ENCODE peak calls at places on chromosomes 12 and 14, in seven cellular contexts. I is esophagus squamous epithelium, V is IMR-90, X is HCT116, U is brain microvascular endothelial cell, W is RWPE1, A is vagina. L is an unnamed sample.

GRCh38 chr12:26939192-26939832 is 1.0 kb downstream of the FGFR1OP2 start:
- DNase-seq in W (no peak), A (no peak), I (no peak), X (no peak), V (peak), U (no peak), L (no peak)

GRCh38 chr12:26473291-26473690 is 277.9 kb downstream of the SSPN start:
- DNase-seq in V (peak), I (no peak), W (no peak), A (no peak), X (no peak), U (no peak), L (peak)

GRCh38 chr12:100216337-100216736 is 15.7 kb downstream of the ACTR6 start:
- DNase-seq in W (no peak), I (no peak), V (no peak), X (no peak), A (no peak), U (no peak), L (no peak)

GRCh38 chr12:46556820-46557524 is 184.4 kb upstream of the SLC38A2 start:
- DNase-seq in U (peak), I (no peak), A (no peak), V (peak), W (peak), X (peak), L (peak)

GRCh38 chr12:116916714-116917114 is 6.0 kb downstream of the FBXW8 start:
- DNase-seq in I (no peak), X (peak), U (peak), V (peak), A (no peak), W (peak), L (peak)

GRCh38 chr12:89236237-89236636 is 116.1 kb downstream of the DUSP6 start:
- DNase-seq in I (no peak), X (no peak), W (no peak), V (peak), U (no peak), A (no peak), L (peak)

GRCh38 chr14:54676822-54677708 is 110.1 kb downstream of the SAMD4A start:
- DNase-seq in I (no peak), V (peak), A (no peak), W (peak), U (peak), X (peak), L (peak)

GRCh38 chr12:6070472-6071257 is 53.8 kb downstream of the VWF start:
- DNase-seq in U (no peak), W (no peak), V (no peak), A (no peak), X (no peak), I (no peak), L (no peak)

GRCh38 chr14:89186850-89187376 is 230.1 kb downstream of the FOXN3 start:
- DNase-seq in A (no peak), V (peak), W (no peak), U (no peak), X (no peak), I (no peak), L (no peak)

GRCh38 chr12:109287811-109288469 is 21.1 kb downstream of the FOXN4 start:
- DNase-seq in U (no peak), W (no peak), A (no peak), I (no peak), V (no peak), X (no peak), L (no peak)

GRCh38 chr14:87014854-87015253 is 978.1 kb downstream of the GALC start:
- DNase-seq in V (no peak), U (no peak), W (no peak), A (no peak), X (no peak), I (no peak), L (no peak)

GRCh38 chr12:117433878-117434277 is 72.5 kb upstream of the NOS1 start:
- DNase-seq in I (no peak), W (no peak), V (no peak), A (no peak), X (no peak), U (no peak), L (no peak)

GRCh38 chr12:53748072-53748840 is 3.5 kb downstream of the CISTR start:
- DNase-seq in A (no peak), U (no peak), I (no peak), X (no peak), W (no peak), V (no peak), L (no peak)

GRCh38 chr12:2299207-2299606 is 246.4 kb downstream of the CACNA1C start:
- DNase-seq in W (no peak), A (no peak), X (no peak), V (no peak), I (no peak), U (no peak), L (no peak)

GRCh38 chr14:61476737-61477410 is 155.5 kb downstream of the PRKCH start:
- DNase-seq in A (peak), U (peak), I (no peak), V (peak), W (peak), X (no peak), L (peak)

GRCh38 chr12:32843528-32844095 is 53.0 kb downstream of the PKP2 start:
- DNase-seq in V (no peak), X (no peak), I (no peak), U (no peak), A (no peak), W (no peak), L (no peak)

GRCh38 chr12:121926874-121927706 is 8.7 kb downstream of the CFAP251 start:
- DNase-seq in V (no peak), W (no peak), A (no peak), X (no peak), I (no peak), U (no peak), L (no peak)

GRCh38 chr12:79850610-79851299 is 84.1 kb downstream of the PPP1R12A start:
- DNase-seq in W (no peak), X (no peak), V (no peak), A (no peak), U (no peak), I (no peak), L (no peak)

GRCh38 chr14:51094282-51094821 is 553 bp downstream of the TRIM9 start:
- DNase-seq in A (no peak), U (no peak), I (no peak), X (no peak), W (no peak), V (no peak), L (no peak)

GRCh38 chr14:95619785-95620417 is 66.3 kb upstream of the TCL1B start:
- DNase-seq in I (no peak), U (no peak), A (no peak), V (no peak), X (no peak), W (no peak), L (no peak)

GRCh38 chr12:47768323-47768811 is 4.7 kb upstream of the SLC48A1 start:
- DNase-seq in I (no peak), A (no peak), X (no peak), U (no peak), W (peak), V (peak), L (no peak)

GRCh38 chr12:27498761-27499160 is 25.2 kb upstream of the PPFIBP1 start:
- DNase-seq in X (no peak), I (no peak), V (no peak), W (no peak), U (no peak), A (no peak), L (no peak)

GRCh38 chr12:130832561-130833209 is 6.4 kb downstream of the STX2 start:
- DNase-seq in V (peak), I (no peak), X (no peak), W (peak), A (no peak), U (peak), L (peak)

GRCh38 chr12:66688836-66689439 is 10.1 kb upstream of the GRIP1 start:
- DNase-seq in I (no peak), U (peak), W (peak), A (no peak), V (peak), X (peak), L (peak)
- TF ChIP-seq CTCF in I (peak), U (peak), W (peak), A (no peak), V (peak), X (peak), L (peak)

DNA sequence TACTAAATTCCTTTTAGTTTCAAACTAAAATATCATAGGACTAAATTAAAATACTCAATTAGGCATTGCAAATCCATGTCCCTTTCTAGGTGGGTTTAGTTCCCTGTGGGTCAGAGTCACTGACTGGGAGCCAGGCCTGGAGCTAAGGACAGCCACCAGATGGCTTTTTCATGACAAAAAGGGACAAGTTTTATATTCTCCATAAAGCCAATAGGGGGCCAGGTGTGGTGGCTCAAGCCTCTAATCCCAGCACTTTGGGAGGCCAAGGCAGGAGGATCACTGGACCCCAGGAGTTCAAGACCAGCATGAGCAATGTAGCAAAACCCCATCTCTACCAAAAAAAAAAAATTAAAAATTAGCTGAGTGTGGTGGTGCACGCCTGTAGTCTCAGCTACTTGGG is 35.4 kb upstream of the EIF5 start:
- DNase-seq in X (no peak), V (no peak), A (no peak), W (no peak), U (no peak), I (no peak), L (no peak)
- TF ChIP-seq CTCF in X (peak), V (no peak), A (no peak), W (no peak), U (no peak), I (no peak), L (peak)

DNA sequence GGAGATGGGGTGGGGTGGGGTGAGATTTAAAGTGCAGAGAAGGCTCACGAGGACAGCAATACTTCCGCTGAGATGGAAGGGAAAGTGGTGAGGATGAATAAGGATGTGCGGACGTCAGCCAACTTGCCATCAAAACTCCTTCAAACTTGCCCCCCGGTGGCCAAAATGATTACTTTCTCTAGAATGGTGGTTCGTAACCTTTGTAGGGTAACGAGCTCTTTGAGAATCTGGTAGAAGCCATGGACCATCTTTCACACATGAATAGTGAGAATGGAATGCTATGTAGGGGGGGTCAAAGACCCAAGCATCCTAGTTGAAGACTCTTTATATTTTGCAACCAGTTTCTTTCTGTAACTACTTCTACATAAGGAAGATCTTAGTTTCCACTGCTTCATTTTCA is 245.9 kb upstream of the DDHD1 start:
- DNase-seq in X (peak), A (no peak), U (peak), I (no peak), W (peak), V (peak), L (peak)
- TF ChIP-seq CTCF in X (peak), A (no peak), U (peak), I (no peak), W (no peak), V (peak), L (peak)

GRCh38 chr12:39692258-39692853 is 72.8 kb upstream of the ABCD2 start:
- DNase-seq in W (no peak), A (no peak), I (no peak), U (no peak), V (no peak), X (peak), L (no peak)
- TF ChIP-seq CTCF in W (peak), A (peak), I (no peak), U (no peak), V (peak), X (no peak), L (peak)

GRCh38 chr12:49298160-49298559 is 3.2 kb downstream of the PRPH start:
- DNase-seq in I (no peak), W (no peak), X (no peak), U (no peak), A (no peak), V (no peak), L (no peak)
- TF ChIP-seq CTCF in I (no peak), W (no peak), X (peak), U (peak), A (no peak), V (peak), L (peak)

GRCh38 chr12:49014547-49014946 is 4.0 kb downstream of the PRKAG1 start:
- DNase-seq in V (peak), W (no peak), A (no peak), U (peak), X (no peak), I (no peak), L (peak)
- TF ChIP-seq CTCF in V (peak), W (peak), A (no peak), U (peak), X (peak), I (no peak), L (peak)

DNA sequence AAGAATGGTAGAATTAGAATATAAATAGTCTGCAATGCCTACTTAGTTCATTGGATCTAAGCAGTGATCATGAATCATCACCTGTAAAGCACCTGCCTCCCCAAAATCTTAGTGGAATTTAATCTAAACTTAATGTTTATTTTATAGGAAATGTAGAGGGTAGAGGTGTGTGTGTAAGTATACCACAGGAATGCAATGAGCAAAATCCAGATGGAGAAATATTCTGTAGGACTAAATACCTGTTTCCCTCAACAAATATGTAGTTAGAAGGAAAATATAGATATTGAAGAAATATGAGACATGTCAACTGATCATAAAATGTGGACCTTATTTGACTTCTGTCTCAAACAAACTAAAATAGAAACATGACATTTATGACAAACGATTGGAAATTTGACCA is 839.2 kb upstream of the FBXO33 start:
- DNase-seq in V (no peak), X (no peak), I (no peak), A (no peak), W (no peak), U (no peak), L (no peak)
- TF ChIP-seq CTCF in V (no peak), X (no peak), I (no peak), A (no peak), W (no peak), U (no peak), L (no peak)

DNA sequence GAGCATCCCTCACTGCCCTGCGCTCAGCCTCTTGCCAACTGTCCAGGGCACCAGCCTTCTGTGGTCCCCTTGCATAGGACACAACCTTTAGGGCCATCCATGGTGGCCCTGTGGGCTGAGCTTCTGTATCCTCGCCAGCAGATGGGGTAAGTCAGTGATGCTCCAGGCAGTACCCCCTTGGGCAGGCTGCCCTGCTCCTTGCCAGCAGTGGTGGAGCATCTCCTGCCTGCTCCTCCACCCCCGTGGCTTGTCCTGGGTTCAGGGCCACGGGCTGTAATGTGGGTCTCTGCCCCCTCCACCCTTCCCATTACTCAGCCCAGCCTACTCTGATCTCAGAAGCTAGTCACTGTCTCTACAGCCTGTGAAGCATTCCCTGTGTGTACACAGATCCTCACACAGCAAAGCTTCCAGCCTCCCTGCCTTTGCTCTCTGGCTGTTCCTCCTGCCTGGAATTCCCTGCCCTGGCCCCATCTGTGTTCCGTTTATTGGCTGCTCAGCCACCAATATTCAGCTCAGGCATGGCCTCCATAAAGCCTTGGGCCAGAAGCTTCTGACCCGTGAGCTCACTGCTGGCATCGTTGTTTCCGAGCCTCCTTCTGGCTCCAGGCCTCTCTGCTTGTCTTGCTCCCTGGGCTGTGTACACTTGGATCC is 177.2 kb upstream of the PRMT8 start:
- DNase-seq in X (no peak), U (no peak), A (no peak), W (peak), V (peak), I (no peak), L (peak)
- TF ChIP-seq CTCF in X (peak), U (peak), A (no peak), W (no peak), V (peak), I (no peak), L (peak)

DNA sequence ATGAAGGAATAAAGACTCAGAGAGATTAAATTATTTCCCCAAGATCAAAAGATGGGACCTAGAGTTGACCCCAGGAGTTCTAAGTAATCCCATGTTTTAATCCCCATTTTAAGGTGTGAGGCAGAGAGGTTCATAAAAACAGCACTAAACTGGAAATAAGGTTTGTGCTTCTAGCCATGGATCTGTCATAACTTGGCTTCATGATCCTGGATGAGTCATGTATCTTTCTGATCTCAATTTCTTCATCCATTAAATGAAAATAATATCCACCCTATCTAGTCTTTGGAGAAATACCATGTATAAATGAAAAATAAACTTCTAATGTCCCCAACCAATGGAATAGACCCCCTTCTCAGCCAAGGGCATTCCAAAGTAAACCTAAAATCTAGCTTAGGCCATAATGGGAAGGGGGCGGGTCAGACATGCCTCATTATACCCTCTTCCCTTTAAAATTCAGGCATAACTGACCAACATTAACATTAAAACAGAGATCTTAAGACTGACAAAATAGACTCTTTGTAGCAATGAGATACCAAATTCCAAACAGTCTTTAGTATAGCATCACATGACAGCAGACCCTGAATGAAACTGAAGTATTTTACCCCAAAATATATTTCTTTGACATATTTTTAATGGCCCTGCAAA is 47.8 kb downstream of the SLC41A2 start:
- DNase-seq in X (no peak), V (peak), I (no peak), U (peak), W (peak), A (no peak), L (peak)
- TF ChIP-seq CTCF in X (no peak), V (no peak), I (no peak), U (no peak), W (no peak), A (no peak), L (no peak)

GRCh38 chr12:22173154-22173553 is 127.1 kb downstream of the CMAS start:
- DNase-seq in U (no peak), A (no peak), W (peak), I (no peak), X (no peak), V (no peak), L (no peak)
- TF ChIP-seq CTCF in U (peak), A (no peak), W (no peak), I (no peak), X (no peak), V (no peak), L (no peak)

L was measured in HFFc6.